ENCODE peak calls at places on chromosomes 4 and X, in nine cellular contexts. O is AG04450, J is thoracic aorta, V is ovary, H is GM10248, E is thyroid gland, I is left ventricle myocardium inferior, P is fibroblast of villous mesenchyme, Y is choroid plexus epithelial cell. X is an unnamed sample.

GRCh38 chrX:73214366-73215094 is at the start of gene NAP1L2:
- DNase-seq in O (no peak), P (peak; percentile 0), E (peak; percentile 57), V (peak; percentile 34), Y (peak; percentile 9), I (peak; percentile 14), H (peak; percentile 23), J (peak; percentile 1), X (peak; percentile 36)

GRCh38 chrX:148872881-148873280 is 372.5 kb downstream of the AFF2 start:
- DNase-seq in J (no peak), I (no peak), E (no peak), Y (no peak), P (no peak), O (no peak), H (no peak), V (no peak), X (no peak)

GRCh38 chr4:113468165-113469022 is 293.1 kb downstream of the CAMK2D start:
- DNase-seq in J (peak; percentile 93), V (peak; percentile 65), O (peak; percentile 99), Y (peak; percentile 100), I (peak; percentile 55), P (peak; percentile 99), E (peak; percentile 75), H (no peak), X (no peak)

GRCh38 chr4:118363166-118363565 is 10.4 kb upstream of the PRSS12 start:
- DNase-seq in J (no peak), P (no peak), H (no peak), I (no peak), V (no peak), Y (no peak), O (no peak), E (no peak), X (no peak)

GRCh38 chr4:30962949-30963348 is 242.8 kb downstream of the PCDH7 start:
- DNase-seq in J (no peak), O (peak; percentile 32), P (peak; percentile 14), Y (peak; percentile 74), V (no peak), E (no peak), H (no peak), I (no peak), X (no peak)

GRCh38 chr4:38011484-38012162 is 51.4 kb downstream of the PTTG2 start:
- DNase-seq in V (no peak), J (no peak), P (no peak), E (no peak), O (no peak), Y (no peak), I (no peak), H (no peak), X (no peak)

GRCh38 chrX:49186125-49187027 is at the start of gene PRICKLE3:
- DNase-seq in P (peak; percentile 70), V (peak; percentile 84), I (peak; percentile 85), O (no peak), E (peak; percentile 87), H (peak; percentile 82), J (no peak), Y (peak; percentile 44), X (peak; percentile 86)

GRCh38 chrX:151697537-151697936 is 2.3 kb downstream of the PRRG3 start:
- DNase-seq in I (no peak), J (no peak), Y (peak; percentile 2), E (no peak), O (no peak), V (no peak), H (no peak), P (peak; percentile 3), X (no peak)

GRCh38 chr4:77163636-77164035 is 6.6 kb downstream of the CCNG2 start:
- DNase-seq in Y (no peak), J (no peak), H (no peak), E (no peak), I (no peak), O (no peak), V (no peak), P (no peak), X (no peak)

GRCh38 chr4:184167576-184167975 is 50.1 kb downstream of the ENPP6 start:
- DNase-seq in H (no peak), E (no peak), Y (no peak), O (no peak), P (no peak), I (no peak), V (no peak), J (no peak), X (peak; percentile 36)

GRCh38 chr4:78776729-78777555 is 792 bp downstream of the BMP2K start:
- DNase-seq in Y (peak; percentile 55), J (no peak), I (peak; percentile 18), H (peak; percentile 35), O (no peak), P (peak; percentile 60), E (peak; percentile 65), V (no peak), X (peak; percentile 35)

GRCh38 chrX:149120459-149120858 is 384.6 kb downstream of the IDS start:
- DNase-seq in H (no peak), J (no peak), I (no peak), V (no peak), Y (no peak), O (no peak), E (no peak), P (no peak), X (no peak)

GRCh38 chr4:38610844-38611550 is 53.0 kb upstream of the KLF3 start:
- DNase-seq in P (no peak), J (no peak), V (peak; percentile 49), I (no peak), Y (no peak), O (no peak), H (no peak), E (peak; percentile 69), X (no peak)

GRCh38 chr4:173168396-173169177 is at the start of gene GALNT7:
- DNase-seq in J (no peak), V (peak; percentile 76), E (peak; percentile 84), I (peak; percentile 56), H (peak; percentile 82), P (no peak), Y (peak; percentile 57), O (no peak), X (peak; percentile 87)

GRCh38 chrX:85109235-85109634 is 105.6 kb downstream of the APOOL start:
- DNase-seq in V (no peak), J (no peak), O (no peak), Y (peak; percentile 18), E (no peak), P (no peak), H (peak; percentile 16), I (no peak), X (peak; percentile 28)

GRCh38 chrX:22399793-22400192 is 127.1 kb downstream of the CBLL2 start:
- DNase-seq in I (no peak), V (no peak), O (no peak), P (no peak), E (no peak), J (no peak), H (no peak), Y (no peak), X (no peak)

GRCh38 chrX:148371251-148371650 is 129.2 kb upstream of the AFF2 start:
- DNase-seq in J (no peak), Y (no peak), I (no peak), E (no peak), O (no peak), H (no peak), P (no peak), V (no peak), X (no peak)

GRCh38 chr4:56466910-56467283 is 520 bp upstream of the SRP72 start:
- DNase-seq in I (no peak), O (no peak), P (no peak), H (peak; percentile 10), V (no peak), Y (no peak), J (no peak), E (no peak), X (peak; percentile 16)

GRCh38 chr4:20305976-20306375 is 54.3 kb downstream of the SLIT2 start:
- DNase-seq in P (peak; percentile 61), H (no peak), O (peak; percentile 27), J (no peak), V (no peak), I (no peak), E (no peak), Y (peak; percentile 77), X (no peak)
- TF ChIP-seq CTCF in P (peak; percentile 44), H (no peak), O (peak; percentile 59), J (peak; percentile 11), V (no peak), I (no peak), E (peak; percentile 15), Y (peak; percentile 63), X (no peak)

DNA sequence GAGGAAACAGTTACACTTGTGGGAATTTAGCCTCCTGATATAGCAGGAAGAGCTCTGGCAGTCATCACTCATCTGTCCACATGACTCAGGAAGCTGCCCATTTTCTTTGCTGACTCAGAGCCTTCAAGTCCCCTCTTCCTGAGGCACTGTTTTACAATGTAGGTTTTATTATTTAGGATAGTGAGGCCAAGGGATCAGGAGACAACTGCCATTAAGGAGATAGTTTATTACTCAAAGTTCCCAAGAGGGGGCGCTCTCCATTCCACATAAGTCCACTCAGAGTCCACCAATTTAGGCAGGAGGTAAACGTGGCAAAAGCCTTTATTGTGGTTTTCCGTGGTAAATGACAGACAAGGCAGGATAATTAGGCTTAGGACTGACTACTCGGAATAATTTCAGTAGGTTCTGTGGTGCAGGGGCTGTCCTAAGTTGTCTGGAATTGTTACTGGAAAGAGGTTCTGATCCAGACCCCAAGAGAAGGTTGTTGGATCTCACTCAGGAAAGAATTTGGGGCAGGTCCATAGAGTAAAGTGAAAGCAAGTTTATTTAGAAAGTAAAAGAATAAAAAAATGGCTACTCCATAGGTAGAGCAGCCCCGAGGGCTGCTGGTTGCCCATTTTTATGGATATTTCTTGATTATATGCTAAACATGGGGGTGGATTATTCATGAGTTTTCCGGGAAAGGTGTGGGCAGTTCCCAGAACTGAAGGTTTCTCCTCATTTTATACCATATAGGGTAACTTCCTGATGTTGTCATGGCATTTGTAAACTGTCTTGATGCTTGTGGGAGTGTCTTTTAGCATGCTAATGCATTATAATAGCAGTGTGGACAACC is 96.0 kb upstream of the RAB40AL start:
- DNase-seq in Y (peak; percentile 31), H (no peak), P (peak; percentile 12), E (no peak), I (no peak), J (no peak), V (no peak), O (no peak), X (no peak)
- TF ChIP-seq CTCF in Y (peak; percentile 23), H (no peak), P (no peak), E (no peak), I (no peak), J (no peak), V (no peak), O (peak; percentile 13), X (no peak)

GRCh38 chr4:166594326-166594946 is 639.9 kb downstream of the SPOCK3 start:
- DNase-seq in E (no peak), V (no peak), J (no peak), P (peak; percentile 10), I (no peak), O (no peak), Y (peak; percentile 62), H (peak; percentile 6), X (peak; percentile 18)
- TF ChIP-seq CTCF in E (no peak), V (no peak), J (peak; percentile 48), P (peak; percentile 50), I (no peak), O (peak; percentile 58), Y (peak; percentile 76), H (peak; percentile 32), X (peak; percentile 38)

DNA sequence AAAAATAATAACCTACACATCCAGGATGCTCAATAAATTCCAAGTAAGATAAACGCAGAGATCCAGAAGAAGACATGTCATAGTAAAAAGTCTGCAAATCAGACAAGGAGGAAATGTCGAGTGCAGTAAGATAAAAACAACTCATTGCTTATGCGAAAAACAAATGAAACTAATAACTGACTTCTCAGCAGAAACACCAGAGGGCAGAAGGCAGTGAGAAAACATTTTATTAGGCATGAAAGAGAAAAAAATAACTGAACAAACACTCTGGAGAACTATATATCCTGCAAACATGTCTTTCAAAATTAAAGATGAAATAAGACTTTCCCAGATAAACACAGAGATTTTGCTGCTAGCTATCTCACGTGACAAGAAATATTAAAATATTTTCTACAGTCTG is 201.3 kb upstream of the CTSO start:
- DNase-seq in P (no peak), I (no peak), Y (peak; percentile 38), J (no peak), H (no peak), E (no peak), O (no peak), V (no peak), X (no peak)
- TF ChIP-seq CTCF in P (peak; percentile 40), I (no peak), Y (peak; percentile 49), J (no peak), H (no peak), E (no peak), O (peak; percentile 33), V (no peak), X (no peak)

X was measured in GM13976.